ENCODE peak calls at places on chromosomes 13 and 19, in eight cellular contexts. I is pancreas, D is GM06990, V is heart right ventricle, E is tibial artery, X is left ventricle myocardium inferior, B is astrocyte of the cerebellum, U is uterus. M is an unnamed sample.

GRCh38 chr19:33416307-33417215 is 43.1 kb downstream of the CEBPG start:
- DNase-seq in I (no peak), D (peak), V (peak), E (no peak), X (peak), B (peak), U (peak), M (peak)

GRCh38 chr19:11848200-11848593 is 329 bp upstream of the ZNF439 start:
- DNase-seq in I (no peak), D (no peak), V (no peak), E (no peak), X (no peak), B (no peak), U (no peak), M (no peak)

GRCh38 chr19:13627531-13627930 is 121.3 kb upstream of the CACNA1A start:
- DNase-seq in I (no peak), D (no peak), V (no peak), E (no peak), X (no peak), B (no peak), U (no peak), M (peak)

GRCh38 chr13:99056381-99057014 is 78.6 kb upstream of the DOCK9 start:
- DNase-seq in I (no peak), D (no peak), V (no peak), E (no peak), X (no peak), B (no peak), U (no peak), M (no peak)

GRCh38 chr19:36182612-36183454 is 30.6 kb upstream of the COX7A1 start:
- DNase-seq in I (no peak), D (no peak), V (no peak), E (no peak), X (no peak), B (peak), U (no peak), M (no peak)

GRCh38 chr19:1265611-1266115 is 3.5 kb upstream of the CIRBP start:
- DNase-seq in I (peak), D (peak), V (peak), E (peak), X (peak), B (no peak), U (peak), M (no peak)

GRCh38 chr13:113997845-113998751 is 24.2 kb upstream of the C13orf46 start:
- DNase-seq in I (no peak), D (no peak), V (peak), E (peak), X (peak), B (no peak), U (peak), M (no peak)

GRCh38 chr19:4094761-4095487 is 28.2 kb upstream of the ZBTB7A start:
- DNase-seq in I (no peak), D (no peak), V (no peak), E (no peak), X (no peak), B (no peak), U (no peak), M (no peak)

GRCh38 chr19:27890206-27890605 is 1322.7 kb downstream of the UQCRFS1 start:
- DNase-seq in I (no peak), D (no peak), V (no peak), E (no peak), X (no peak), B (no peak), U (no peak), M (no peak)

GRCh38 chr13:46640843-46641242 is 87.9 kb downstream of the LRCH1 start:
- DNase-seq in I (no peak), D (no peak), V (no peak), E (no peak), X (no peak), B (no peak), U (no peak), M (no peak)

GRCh38 chr13:20392530-20392929 is 133.1 kb downstream of the CRYL1 start:
- DNase-seq in I (no peak), D (no peak), V (no peak), E (no peak), X (no peak), B (no peak), U (no peak), M (no peak)

GRCh38 chr19:13447978-13448377 is 58.3 kb downstream of the CACNA1A start:
- DNase-seq in I (no peak), D (no peak), V (no peak), E (no peak), X (no peak), B (no peak), U (no peak), M (no peak)

GRCh38 chr19:8025321-8025720 is 19.9 kb upstream of the ELAVL1 start:
- DNase-seq in I (no peak), D (no peak), V (no peak), E (no peak), X (no peak), B (no peak), U (no peak), M (no peak)

GRCh38 chr13:39929583-39929982 is 274.1 kb downstream of the COG6 start:
- DNase-seq in I (no peak), D (no peak), V (no peak), E (no peak), X (no peak), B (no peak), U (no peak), M (no peak)

GRCh38 chr13:71624641-71625040 is 242.4 kb downstream of the DACH1 start:
- DNase-seq in I (no peak), D (no peak), V (no peak), E (no peak), X (no peak), B (no peak), U (no peak), M (no peak)

GRCh38 chr13:74794147-74794546 is 659.9 kb upstream of the KLF12 start:
- DNase-seq in I (no peak), D (no peak), V (no peak), E (no peak), X (no peak), B (no peak), U (no peak), M (no peak)

GRCh38 chr13:50033696-50034095 is 18.5 kb downstream of the KCNRG start:
- DNase-seq in I (no peak), D (no peak), V (no peak), E (no peak), X (no peak), B (no peak), U (no peak), M (no peak)

GRCh38 chr19:38394488-38394887 is 6.0 kb downstream of the SPRED3 start:
- DNase-seq in I (no peak), D (peak), V (no peak), E (no peak), X (no peak), B (no peak), U (no peak), M (peak)

GRCh38 chr19:50492303-50493052 is 15.8 kb upstream of the GARIN5A start:
- DNase-seq in I (no peak), D (no peak), V (no peak), E (no peak), X (no peak), B (no peak), U (no peak), M (no peak)

GRCh38 chr13:83880275-83881027 is 1.8 kb downstream of the SLITRK1 start:
- DNase-seq in I (no peak), D (no peak), V (no peak), E (no peak), X (no peak), B (no peak), U (no peak), M (no peak)

GRCh38 chr19:16073988-16074387 is 2.3 kb upstream of the TPM4 start:
- DNase-seq in I (no peak), D (no peak), V (no peak), E (no peak), X (no peak), B (no peak), U (no peak), M (no peak)

GRCh38 chr13:19519049-19519448 is 42.3 kb downstream of the TPTE2 start:
- DNase-seq in I (no peak), D (no peak), V (no peak), E (no peak), X (no peak), B (no peak), U (no peak), M (peak)

GRCh38 chr13:50993908-50994307 is 84.3 kb downstream of the RNASEH2B start:
- DNase-seq in I (no peak), D (no peak), V (no peak), E (no peak), X (no peak), B (peak), U (peak), M (no peak)

GRCh38 chr19:31285744-31286143 is 63.5 kb downstream of the TSHZ3 start:
- DNase-seq in I (no peak), D (no peak), V (no peak), E (no peak), X (no peak), B (peak), U (peak), M (no peak)

GRCh38 chr19:41373993-41374392 is 2.3 kb upstream of the TMEM91 start:
- DNase-seq in I (peak), D (no peak), V (peak), E (peak), X (peak), B (peak), U (peak), M (no peak)

GRCh38 chr19:41376241-41376997 is at the start of gene TMEM91:
- DNase-seq in I (peak), D (no peak), V (peak), E (peak), X (peak), B (no peak), U (peak), M (no peak)

GRCh38 chr19:41376998-41377365 is 649 bp downstream of the TMEM91 start:
- DNase-seq in I (no peak), D (no peak), V (no peak), E (no peak), X (no peak), B (no peak), U (no peak), M (no peak)

GRCh38 chr19:41377977-41378707 is 1.8 kb downstream of the TMEM91 start:
- DNase-seq in I (no peak), D (peak), V (no peak), E (no peak), X (no peak), B (no peak), U (peak), M (peak)
- TF ChIP-seq CTCF in I (no peak), D (peak), V (no peak), E (no peak), X (no peak), B (peak), U (peak), M (peak)

DNA sequence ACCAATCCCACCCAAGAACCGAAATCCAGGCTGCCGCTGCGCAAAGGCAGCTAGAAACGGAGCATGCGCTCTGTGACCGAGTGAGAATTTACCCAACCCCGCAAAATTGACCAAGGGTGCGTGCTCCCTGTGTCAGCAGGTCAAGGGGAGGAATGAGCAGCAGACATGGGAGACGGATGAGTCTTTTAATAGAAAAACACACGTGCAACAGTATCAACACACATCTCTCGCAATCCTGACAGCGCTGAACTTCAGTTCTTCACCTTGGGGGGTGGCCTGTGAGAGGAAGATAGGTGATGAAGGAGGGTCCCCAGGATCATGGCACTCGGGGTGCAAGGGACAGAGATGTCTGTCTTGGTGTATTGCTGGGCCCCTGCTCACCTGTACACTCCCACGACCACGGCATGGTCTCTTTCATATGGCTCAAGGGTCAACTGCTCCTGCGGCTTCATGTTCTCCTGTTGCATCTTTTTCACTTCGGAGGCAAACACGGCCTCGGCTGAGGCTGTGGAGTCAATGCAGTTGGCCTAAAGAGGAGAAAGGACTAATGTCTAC is 402 bp upstream of the DYRK1B start:
- DNase-seq in I (no peak), D (no peak), V (no peak), E (no peak), X (no peak), B (no peak), U (no peak), M (no peak)
- H3K4me3 ChIP-seq in I (peak), D (no peak), V (peak), E (peak), X (peak), B (peak), U (no peak), M (no peak)

GRCh38 chr19:58305065-58305931 is at the start of gene ERVK3-1:
- DNase-seq in I (peak), D (peak), V (peak), E (peak), X (peak), B (peak), U (peak), M (peak)
- TF ChIP-seq CTCF in I (peak), D (no peak), V (peak), E (peak), X (peak), B (no peak), U (peak), M (no peak)

DNA sequence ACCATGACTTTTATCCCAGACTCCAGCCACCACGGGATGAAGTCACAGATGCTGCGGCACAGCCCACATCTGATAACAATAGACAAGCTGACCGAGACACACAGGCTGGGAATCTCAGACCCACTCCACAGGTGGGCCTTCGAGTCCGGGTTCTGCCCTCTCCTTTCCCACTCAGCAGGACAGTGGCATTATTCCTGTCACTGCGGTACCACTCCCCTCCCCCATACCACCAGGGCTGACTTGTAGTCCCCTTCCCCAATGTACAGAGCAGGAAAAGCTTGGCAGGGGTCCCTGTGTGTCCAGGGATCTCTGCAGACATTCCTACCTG is 179 bp upstream of the AMER2 start:
- DNase-seq in I (no peak), D (no peak), V (no peak), E (no peak), X (no peak), B (no peak), U (no peak), M (no peak)
- H3K4me3 ChIP-seq in I (no peak), D (no peak), V (no peak), E (no peak), X (no peak), B (no peak), U (no peak), M (no peak)

GRCh38 chr19:35095667-35096368 is 19.8 kb upstream of the FXYD3 start:
- DNase-seq in I (no peak), D (no peak), V (no peak), E (no peak), X (no peak), B (no peak), U (no peak), M (no peak)
- TF ChIP-seq CTCF in I (no peak), D (no peak), V (no peak), E (no peak), X (no peak), B (no peak), U (no peak), M (no peak)

GRCh38 chr13:24271231-24271610 is 38.2 kb upstream of the C1QTNF9 start:
- DNase-seq in I (no peak), D (no peak), V (no peak), E (no peak), X (no peak), B (no peak), U (no peak), M (no peak)
- H3K4me3 ChIP-seq in I (peak), D (peak), V (peak), E (peak), X (peak), B (peak), U (peak), M (peak)

M was measured in GM12865.